ENCODE peak calls at places on chromosomes 11 and 22, in five cellular contexts. C is BJ, U is nephron progenitor cell, N is heart right ventricle, I is left ventricle myocardium inferior. Q is an unnamed sample.

GRCh38 chr11:1528710-1529109 is 42.1 kb upstream of the MOB2 start:
- DNase-seq in I (no peak), N (no peak), U (no peak), C (no peak), Q (no peak)

GRCh38 chr11:57792060-57792541 is 30.5 kb downstream of the CTNND1 start:
- DNase-seq in I (peak), U (no peak), N (peak), C (no peak), Q (no peak)

GRCh38 chr22:20132686-20133246 is 1.2 kb downstream of the ZDHHC8 start:
- DNase-seq in U (no peak), I (no peak), C (no peak), N (no peak), Q (no peak)

GRCh38 chr11:59555601-59556114 is 44.3 kb downstream of the OR4D9 start:
- DNase-seq in N (no peak), C (no peak), U (peak), I (no peak), Q (no peak)

GRCh38 chr11:3165152-3165705 is at the start of gene OSBPL5:
- DNase-seq in N (peak), C (no peak), U (peak), I (peak), Q (peak)

GRCh38 chr11:24181395-24182047 is 315.3 kb upstream of the LUZP2 start:
- DNase-seq in I (no peak), C (no peak), N (no peak), U (no peak), Q (no peak)

GRCh38 chr11:42048141-42048540 is 588.7 kb upstream of the LRRC4C start:
- DNase-seq in N (no peak), U (no peak), C (no peak), I (no peak), Q (no peak)

GRCh38 chr11:119149371-119150275 is 771 bp downstream of the ABCG4 start:
- DNase-seq in U (peak), C (no peak), N (peak), I (no peak), Q (peak)

GRCh38 chr11:119729581-119730346 is 764 bp upstream of the NECTIN1 start:
- DNase-seq in C (peak), N (peak), U (no peak), I (peak), Q (no peak)

GRCh38 chr22:49146511-49146910 is 681.2 kb downstream of the BRD1 start:
- DNase-seq in C (no peak), N (no peak), I (no peak), U (no peak), Q (no peak)

GRCh38 chr11:72237112-72237931 is 6.7 kb downstream of the PHOX2A start:
- DNase-seq in I (no peak), C (no peak), N (no peak), U (peak), Q (no peak)

GRCh38 chr11:46305295-46305694 is 27.8 kb downstream of the CREB3L1 start:
- DNase-seq in C (no peak), I (no peak), N (no peak), U (no peak), Q (no peak)

GRCh38 chr11:1269957-1270356 is 39.5 kb downstream of the TOLLIP start:
- DNase-seq in U (no peak), N (no peak), C (no peak), I (no peak), Q (no peak)

GRCh38 chr22:25542231-25542630 is 22.2 kb upstream of the GRK3 start:
- DNase-seq in C (no peak), U (no peak), I (no peak), N (no peak), Q (no peak)

GRCh38 chr11:130763087-130763980 is 152.9 kb downstream of the SNX19 start:
- DNase-seq in N (no peak), U (no peak), C (no peak), I (no peak), Q (no peak)

GRCh38 chr11:13011366-13012036 is 2.4 kb downstream of the RASSF10 start:
- DNase-seq in I (no peak), C (no peak), N (no peak), U (no peak), Q (no peak)

GRCh38 chr11:9753031-9753430 is 89.2 kb downstream of the SWAP70 start:
- DNase-seq in N (no peak), I (no peak), C (no peak), U (no peak), Q (no peak)

GRCh38 chr11:71238941-71239340 is 13.4 kb downstream of the SHANK2 start:
- DNase-seq in U (no peak), C (no peak), I (no peak), N (no peak), Q (no peak)

GRCh38 chr11:20013346-20014066 is 146.8 kb downstream of the DBX1 start:
- DNase-seq in N (peak), U (no peak), C (no peak), I (peak), Q (no peak)

GRCh38 chr22:32317524-32317923 is 40.1 kb upstream of the RFPL3 start:
- DNase-seq in N (no peak), C (no peak), I (no peak), U (no peak), Q (no peak)

GRCh38 chr22:29040385-29041275 is 21.0 kb downstream of the C22orf31 start:
- DNase-seq in C (peak), I (no peak), U (peak), N (peak), Q (peak)

GRCh38 chr11:113514856-113515255 is 39.7 kb upstream of the DRD2 start:
- DNase-seq in C (no peak), I (no peak), U (no peak), N (no peak), Q (no peak)

GRCh38 chr22:28441720-28442263 is 237.8 kb downstream of the TTC28 start:
- DNase-seq in C (no peak), U (no peak), I (no peak), N (no peak), Q (no peak)

GRCh38 chr11:84522331-84522730 is 1104.8 kb downstream of the DLG2 start:
- DNase-seq in I (no peak), C (no peak), U (no peak), N (no peak), Q (no peak)

GRCh38 chr11:15947681-15948648 is 408.4 kb downstream of the SOX6 start:
- DNase-seq in N (no peak), C (no peak), I (no peak), U (no peak), Q (no peak)

GRCh38 chr11:95655544-95655943 is 134.0 kb downstream of the FAM76B start:
- DNase-seq in U (peak), C (no peak), N (no peak), I (no peak), Q (no peak)

GRCh38 chr22:50731811-50732624 is 6.0 kb upstream of the ACR start:
- DNase-seq in I (peak), U (peak), C (no peak), N (peak), Q (no peak)

GRCh38 chr22:25153961-25154685 is 45.5 kb upstream of the CRYBB3 start:
- DNase-seq in C (no peak), I (peak), U (no peak), N (peak), Q (no peak)

GRCh38 chr22:46111645-46112306 is 38.5 kb upstream of the PPARA start:
- DNase-seq in I (no peak), C (no peak), N (peak), U (peak), Q (no peak)

GRCh38 chr11:44261800-44262591 is 47.9 kb downstream of the ALX4 start:
- DNase-seq in C (no peak), I (no peak), U (no peak), N (no peak), Q (no peak)

GRCh38 chr22:25097006-25097405 is 102.7 kb upstream of the CRYBB3 start:
- DNase-seq in N (no peak), I (no peak), U (no peak), C (no peak), Q (no peak)

GRCh38 chr11:116224154-116224888 is 548.5 kb downstream of the BUD13 start:
- DNase-seq in C (no peak), N (no peak), U (peak), I (no peak), Q (peak)

GRCh38 chr11:131663403-131664200 is 293.2 kb downstream of the NTM start:
- DNase-seq in U (no peak), N (no peak), C (no peak), I (no peak), Q (no peak)

GRCh38 chr11:35151896-35152295 is 12.9 kb downstream of the CD44 start:
- DNase-seq in N (no peak), U (no peak), C (no peak), I (no peak), Q (no peak)

GRCh38 chr11:72721689-72722049 is 30.5 kb downstream of the ARAP1 start:
- DNase-seq in U (no peak), N (no peak), C (no peak), I (peak), Q (no peak)

GRCh38 chr11:128195057-128195751 is 392.2 kb downstream of the ETS1 start:
- DNase-seq in I (no peak), U (no peak), C (no peak), N (no peak), Q (no peak)

GRCh38 chr22:16818538-16818937 is 6.7 kb downstream of the XKR3 start:
- DNase-seq in I (no peak), C (no peak), N (no peak), U (no peak), Q (no peak)

GRCh38 chr11:12139144-12139881 is 28.9 kb downstream of the MICAL2 start:
- DNase-seq in N (no peak), C (no peak), I (no peak), U (no peak), Q (no peak)

DNA sequence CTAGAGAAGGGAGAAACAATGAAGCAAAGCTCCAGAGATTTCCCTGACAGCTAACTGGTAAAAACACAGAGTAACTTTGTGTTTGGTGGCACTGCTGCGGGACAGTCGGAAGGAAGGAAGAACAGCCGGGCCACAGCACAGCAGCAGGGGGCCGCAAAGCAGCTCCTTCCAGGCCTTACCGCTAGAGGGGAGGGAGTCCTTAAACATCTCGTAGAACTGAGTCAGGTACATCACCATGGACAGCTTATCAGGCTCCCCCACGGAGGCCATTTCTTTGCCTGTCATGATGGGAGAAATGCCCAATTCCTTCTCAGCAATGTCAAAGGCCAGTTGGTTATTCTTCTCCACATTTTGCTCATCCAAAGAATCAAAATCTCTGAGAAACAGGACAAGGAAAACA is 114.6 kb upstream of the BID start:
- DNase-seq in I (no peak), N (no peak), U (peak), C (no peak), Q (no peak)
- TF ChIP-seq CTCF in I (no peak), N (no peak), U (peak), C (peak), Q (peak)

GRCh38 chr22:39979458-39979857 is 15.3 kb upstream of the FAM83F start:
- DNase-seq in N (no peak), C (no peak), U (no peak), I (no peak), Q (no peak)
- TF ChIP-seq CTCF in N (no peak), C (no peak), U (no peak), I (no peak), Q (no peak)

GRCh38 chr11:62925308-62925707 is 4.1 kb upstream of the CHRM1 start:
- DNase-seq in N (no peak), C (no peak), I (no peak), U (no peak), Q (no peak)

GRCh38 chr11:62922653-62923371 is 1.6 kb upstream of the CHRM1 start:
- DNase-seq in C (no peak), U (no peak), N (no peak), I (no peak), Q (peak)

GRCh38 chr11:62921573-62922188 is 518 bp upstream of the CHRM1 start:
- DNase-seq in C (no peak), U (no peak), I (no peak), N (no peak), Q (no peak)

GRCh38 chr11:62922189-62922589 is 1.0 kb upstream of the CHRM1 start:
- DNase-seq in N (no peak), I (no peak), U (no peak), C (no peak), Q (no peak)

DNA sequence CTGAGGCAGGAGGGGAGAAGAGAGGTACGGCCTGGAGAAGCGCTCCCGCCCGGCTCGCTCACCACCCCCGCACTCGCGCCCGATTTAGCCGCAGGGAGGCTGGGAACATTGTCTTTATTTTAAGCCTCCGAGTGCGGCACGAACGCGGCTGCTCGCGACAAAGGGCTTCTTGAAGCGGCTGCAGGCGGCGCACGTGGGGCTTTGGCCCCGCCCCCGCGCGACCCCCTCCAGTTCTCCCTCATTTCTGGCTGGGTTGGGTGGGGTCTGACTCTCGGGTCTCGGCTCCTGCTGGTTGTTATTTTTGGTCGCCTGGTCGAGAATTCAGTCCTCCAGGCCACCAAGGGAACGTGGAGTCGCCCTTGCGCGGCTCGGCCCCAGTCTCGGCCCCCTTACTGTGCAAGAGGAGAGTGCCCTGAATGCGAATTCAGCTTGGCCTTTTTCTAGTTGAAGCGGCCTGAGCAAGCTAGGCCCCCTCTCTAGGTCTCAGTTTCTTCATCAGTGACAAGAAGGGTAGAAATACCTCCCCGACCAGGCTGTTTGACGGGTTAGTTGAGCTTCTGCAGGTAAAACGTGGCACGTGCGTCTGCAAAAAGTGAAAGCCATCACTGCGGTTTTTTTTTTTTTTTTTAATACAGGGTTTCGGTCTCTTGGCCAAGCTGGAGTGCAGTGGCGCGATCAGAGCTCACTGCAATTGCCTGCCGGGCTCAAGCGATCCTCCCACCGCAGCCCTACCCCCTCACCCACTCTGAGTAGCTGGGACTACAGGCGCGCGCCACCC is 2.7 kb upstream of the CHRM1 start:
- DNase-seq in N (no peak), I (no peak), U (peak), C (no peak), Q (peak)
- TF ChIP-seq CTCF in N (no peak), I (no peak), U (no peak), C (no peak), Q (no peak)

DNA sequence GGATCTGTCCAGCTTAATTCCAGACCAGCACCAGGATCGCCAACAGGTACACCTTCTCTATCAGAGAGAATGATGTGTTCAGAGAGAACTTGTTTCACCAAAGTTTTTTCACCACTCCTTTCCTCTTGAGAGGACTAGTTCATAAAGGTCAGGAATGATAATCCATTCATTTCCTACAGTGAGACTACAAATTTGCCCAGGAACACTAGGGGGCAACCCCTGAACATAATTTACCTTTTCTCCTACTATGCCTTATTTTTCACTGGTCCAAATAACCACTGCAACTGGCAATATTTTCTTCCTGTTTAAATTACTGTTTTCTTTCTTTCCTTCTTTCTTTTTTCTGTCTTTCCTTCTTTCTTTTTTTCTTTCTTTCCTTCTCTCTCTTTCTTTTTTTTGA is 22.5 kb downstream of the CAVIN3 start:
- DNase-seq in N (no peak), C (no peak), U (no peak), I (no peak), Q (no peak)
- TF ChIP-seq CTCF in N (peak), C (peak), U (peak), I (peak), Q (peak)

GRCh38 chr11:80727315-80727714 is 1286.5 kb upstream of the TENM4 start:
- DNase-seq in N (no peak), I (no peak), C (no peak), U (peak), Q (no peak)
- TF ChIP-seq CTCF in N (no peak), I (peak), C (no peak), U (no peak), Q (peak)

GRCh38 chr11:61955416-61956135 is 5.4 kb downstream of the BEST1 start:
- DNase-seq in C (no peak), I (no peak), N (no peak), U (peak), Q (no peak)

GRCh38 chr11:61956191-61957027 is 6.3 kb downstream of the BEST1 start:
- DNase-seq in C (no peak), I (no peak), N (no peak), U (no peak), Q (no peak)

GRCh38 chr11:61952882-61953281 is 2.7 kb downstream of the BEST1 start:
- DNase-seq in N (no peak), U (no peak), I (no peak), C (no peak), Q (no peak)

GRCh38 chr11:61954106-61955030 is 4.2 kb downstream of the BEST1 start:
- DNase-seq in I (no peak), U (no peak), N (no peak), C (no peak), Q (no peak)

DNA sequence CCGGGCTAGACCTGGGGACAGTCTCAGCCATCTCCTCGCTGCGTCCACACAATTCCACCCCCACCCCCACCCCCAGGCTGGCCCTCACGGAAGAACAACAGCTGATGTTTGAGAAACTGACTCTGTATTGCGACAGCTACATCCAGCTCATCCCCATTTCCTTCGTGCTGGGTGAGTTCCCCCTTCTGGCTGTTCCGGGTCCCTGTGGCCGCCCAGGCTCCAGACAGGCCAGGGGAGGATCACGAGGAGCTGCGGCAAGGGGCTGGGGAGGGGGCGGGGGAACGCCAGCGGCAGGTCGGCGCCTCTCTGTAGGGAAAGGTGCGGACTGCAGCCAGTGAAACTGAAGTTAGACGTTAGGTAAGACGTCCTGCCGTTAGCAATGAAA is 4.9 kb downstream of the BEST1 start:
- DNase-seq in N (peak), U (peak), C (peak), I (peak), Q (no peak)
- TF ChIP-seq CTCF in N (no peak), U (no peak), C (peak), I (peak), Q (no peak)

GRCh38 chr11:106133529-106133928 is 56.1 kb downstream of the AASDHPPT start:
- DNase-seq in C (no peak), I (no peak), N (no peak), U (no peak), Q (no peak)
- TF ChIP-seq CTCF in C (peak), I (peak), N (no peak), U (no peak), Q (peak)

GRCh38 chr11:79758325-79758724 is 317.5 kb upstream of the TENM4 start:
- DNase-seq in I (no peak), C (no peak), U (no peak), N (no peak), Q (no peak)

GRCh38 chr11:79768343-79768742 is 327.5 kb upstream of the TENM4 start:
- DNase-seq in N (peak), C (no peak), I (peak), U (no peak), Q (no peak)

DNA sequence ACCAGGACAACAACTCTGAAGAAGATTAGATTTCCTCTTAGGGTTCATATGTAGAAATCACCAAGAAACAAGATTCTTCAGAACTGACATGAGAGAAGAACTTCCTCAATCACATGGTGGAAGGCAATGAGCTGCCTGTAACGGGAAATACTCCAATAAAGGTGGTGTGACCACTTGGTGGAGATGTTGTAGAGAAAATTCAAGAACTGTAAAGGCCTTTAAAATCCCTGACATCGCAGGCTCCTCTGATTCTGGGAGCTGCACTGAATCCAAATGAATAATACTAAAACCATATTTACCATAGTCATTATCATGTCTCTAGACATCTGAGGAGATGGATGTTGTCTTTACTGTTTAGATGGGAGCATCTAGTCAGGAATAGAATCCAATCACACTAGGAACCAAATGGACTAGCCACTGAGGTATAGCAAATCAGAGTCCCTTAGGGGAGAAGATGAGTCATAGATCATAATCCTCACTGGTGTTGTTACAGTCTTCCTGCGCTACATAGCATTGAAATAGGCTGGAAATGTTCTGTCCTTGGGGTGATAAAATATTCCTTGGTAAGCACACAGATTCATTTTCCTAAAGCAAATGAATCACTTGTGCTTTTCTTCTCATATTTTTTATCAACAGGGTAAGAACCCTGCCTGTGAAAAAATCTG is 321.6 kb upstream of the TENM4 start:
- DNase-seq in C (no peak), I (no peak), N (no peak), U (no peak), Q (no peak)
- TF ChIP-seq CTCF in C (no peak), I (peak), N (no peak), U (no peak), Q (no peak)